ENCODE peak calls at places on chromosomes 13 and 19, in seven cellular contexts. One of them, this sample, is unnamed.

GRCh38 chr19:46495789-46496099 is at the start of gene PNMA8B:
- DNase-seq in ovary: peak; percentile 85
- DNase-seq in CD8-positive, alpha-beta memory T cell: no peak
- DNase-seq in vagina: no peak
- DNase-seq in fibroblast of lung: peak; percentile 54
- DNase-seq in lower lobe of right lung: peak; percentile 56
- DNase-seq in osteoblast: peak; percentile 93
- DNase-seq in this sample: peak; percentile 93

GRCh38 chr19:47058621-47059020 is 10.2 kb upstream of the TMEM160 start:
- DNase-seq in osteoblast: peak; percentile 31
- DNase-seq in vagina: no peak
- DNase-seq in ovary: no peak
- DNase-seq in lower lobe of right lung: no peak
- DNase-seq in fibroblast of lung: no peak
- DNase-seq in CD8-positive, alpha-beta memory T cell: no peak
- DNase-seq in this sample: no peak

GRCh38 chr19:17281391-17282304 is at the start of gene ANKLE1:
- DNase-seq in lower lobe of right lung: peak; percentile 78
- DNase-seq in CD8-positive, alpha-beta memory T cell: peak; percentile 58
- DNase-seq in vagina: no peak
- DNase-seq in ovary: peak; percentile 46
- DNase-seq in fibroblast of lung: no peak
- DNase-seq in osteoblast: peak; percentile 76
- DNase-seq in this sample: no peak

GRCh38 chr13:80339578-80339840 is 1.4 kb downstream of the SPRY2 start:
- DNase-seq in ovary: no peak
- DNase-seq in osteoblast: peak; percentile 59
- DNase-seq in CD8-positive, alpha-beta memory T cell: no peak
- DNase-seq in vagina: no peak
- DNase-seq in fibroblast of lung: peak; percentile 45
- DNase-seq in lower lobe of right lung: no peak
- DNase-seq in this sample: no peak

GRCh38 chr19:40136818-40137217 is 46.1 kb upstream of the ZNF780A start:
- DNase-seq in vagina: no peak
- DNase-seq in lower lobe of right lung: no peak
- DNase-seq in fibroblast of lung: no peak
- DNase-seq in osteoblast: no peak
- DNase-seq in CD8-positive, alpha-beta memory T cell: no peak
- DNase-seq in ovary: no peak
- DNase-seq in this sample: no peak

GRCh38 chr13:24148414-24149305 is 11.9 kb upstream of the SPATA13 start:
- DNase-seq in vagina: no peak
- DNase-seq in fibroblast of lung: peak; percentile 97
- DNase-seq in CD8-positive, alpha-beta memory T cell: no peak
- DNase-seq in ovary: no peak
- DNase-seq in lower lobe of right lung: peak; percentile 60
- DNase-seq in osteoblast: peak; percentile 98
- DNase-seq in this sample: no peak

GRCh38 chr19:45403781-45404556 is 900 bp downstream of the PPP1R13L start:
- DNase-seq in CD8-positive, alpha-beta memory T cell: peak; percentile 77
- DNase-seq in lower lobe of right lung: peak; percentile 75
- DNase-seq in fibroblast of lung: no peak
- DNase-seq in ovary: peak; percentile 63
- DNase-seq in vagina: no peak
- DNase-seq in osteoblast: peak; percentile 73
- DNase-seq in this sample: peak; percentile 88

GRCh38 chr19:17952041-17952976 is 14.6 kb upstream of the KCNN1 start:
- DNase-seq in ovary: peak; percentile 30
- DNase-seq in lower lobe of right lung: no peak
- DNase-seq in CD8-positive, alpha-beta memory T cell: peak; percentile 56
- DNase-seq in fibroblast of lung: no peak
- DNase-seq in vagina: no peak
- DNase-seq in osteoblast: peak; percentile 86
- DNase-seq in this sample: no peak

GRCh38 chr19:8319807-8320520 is 1.2 kb downstream of the NDUFA7 start:
- DNase-seq in osteoblast: no peak
- DNase-seq in lower lobe of right lung: no peak
- DNase-seq in CD8-positive, alpha-beta memory T cell: no peak
- DNase-seq in ovary: no peak
- DNase-seq in vagina: no peak
- DNase-seq in fibroblast of lung: no peak
- DNase-seq in this sample: no peak

GRCh38 chr13:90239130-90239529 is 1108.4 kb upstream of the MIR17HG start:
- DNase-seq in lower lobe of right lung: no peak
- DNase-seq in fibroblast of lung: no peak
- DNase-seq in vagina: no peak
- DNase-seq in ovary: no peak
- DNase-seq in CD8-positive, alpha-beta memory T cell: no peak
- DNase-seq in osteoblast: no peak
- DNase-seq in this sample: no peak

GRCh38 chr13:26629260-26629659 is 71.8 kb downstream of the WASF3 start:
- DNase-seq in ovary: no peak
- DNase-seq in fibroblast of lung: no peak
- DNase-seq in osteoblast: no peak
- DNase-seq in CD8-positive, alpha-beta memory T cell: no peak
- DNase-seq in vagina: no peak
- DNase-seq in lower lobe of right lung: no peak
- DNase-seq in this sample: no peak

GRCh38 chr19:48636859-48637448 is at the start of gene DBP:
- DNase-seq in lower lobe of right lung: peak; percentile 80
- DNase-seq in ovary: peak; percentile 77
- DNase-seq in CD8-positive, alpha-beta memory T cell: peak; percentile 67
- DNase-seq in vagina: no peak
- DNase-seq in fibroblast of lung: no peak
- DNase-seq in osteoblast: peak; percentile 92
- DNase-seq in this sample: peak; percentile 58

GRCh38 chr13:97911311-97912138 is 42.0 kb upstream of the IPO5 start:
- DNase-seq in osteoblast: peak; percentile 50
- DNase-seq in ovary: no peak
- DNase-seq in vagina: no peak
- DNase-seq in lower lobe of right lung: no peak
- DNase-seq in fibroblast of lung: no peak
- DNase-seq in CD8-positive, alpha-beta memory T cell: no peak
- DNase-seq in this sample: no peak

GRCh38 chr13:33286143-33286542 is 588 bp upstream of the STARD13 start:
- DNase-seq in CD8-positive, alpha-beta memory T cell: no peak
- DNase-seq in osteoblast: no peak
- DNase-seq in ovary: no peak
- DNase-seq in lower lobe of right lung: no peak
- DNase-seq in fibroblast of lung: no peak
- DNase-seq in vagina: no peak
- DNase-seq in this sample: no peak

GRCh38 chr13:80132741-80133601 is 208.0 kb downstream of the SPRY2 start:
- DNase-seq in fibroblast of lung: peak; percentile 65
- DNase-seq in vagina: no peak
- DNase-seq in lower lobe of right lung: peak; percentile 55
- DNase-seq in osteoblast: peak; percentile 75
- DNase-seq in ovary: peak; percentile 35
- DNase-seq in CD8-positive, alpha-beta memory T cell: no peak
- DNase-seq in this sample: peak; percentile 73

GRCh38 chr19:44607049-44607448 is 6.3 kb upstream of the IGSF23 start:
- DNase-seq in CD8-positive, alpha-beta memory T cell: no peak
- DNase-seq in fibroblast of lung: peak; percentile 69
- DNase-seq in osteoblast: peak; percentile 61
- DNase-seq in vagina: no peak
- DNase-seq in ovary: no peak
- DNase-seq in lower lobe of right lung: no peak
- DNase-seq in this sample: no peak

GRCh38 chr13:64505511-64505910 is 2724.6 kb downstream of the PCDH9 start:
- DNase-seq in ovary: no peak
- DNase-seq in CD8-positive, alpha-beta memory T cell: no peak
- DNase-seq in fibroblast of lung: peak; percentile 58
- DNase-seq in osteoblast: no peak
- DNase-seq in vagina: no peak
- DNase-seq in lower lobe of right lung: no peak
- DNase-seq in this sample: no peak

GRCh38 chr19:32203161-32203560 is 142.2 kb upstream of the ZNF507 start:
- DNase-seq in lower lobe of right lung: no peak
- DNase-seq in vagina: no peak
- DNase-seq in fibroblast of lung: no peak
- DNase-seq in CD8-positive, alpha-beta memory T cell: no peak
- DNase-seq in osteoblast: no peak
- DNase-seq in ovary: no peak
- DNase-seq in this sample: no peak

GRCh38 chr19:32200312-32201038 is 144.9 kb upstream of the ZNF507 start:
- DNase-seq in vagina: no peak
- DNase-seq in lower lobe of right lung: no peak
- DNase-seq in fibroblast of lung: no peak
- DNase-seq in ovary: no peak
- DNase-seq in CD8-positive, alpha-beta memory T cell: no peak
- DNase-seq in osteoblast: no peak
- DNase-seq in this sample: no peak

GRCh38 chr19:32201211-32201610 is 144.2 kb upstream of the ZNF507 start:
- DNase-seq in vagina: no peak
- DNase-seq in ovary: no peak
- DNase-seq in fibroblast of lung: no peak
- DNase-seq in osteoblast: no peak
- DNase-seq in lower lobe of right lung: no peak
- DNase-seq in CD8-positive, alpha-beta memory T cell: no peak
- DNase-seq in this sample: no peak

GRCh38 chr19:32202244-32202643 is 143.2 kb upstream of the ZNF507 start:
- DNase-seq in ovary: no peak
- DNase-seq in CD8-positive, alpha-beta memory T cell: no peak
- DNase-seq in fibroblast of lung: no peak
- DNase-seq in lower lobe of right lung: no peak
- DNase-seq in vagina: no peak
- DNase-seq in osteoblast: no peak
- DNase-seq in this sample: no peak

DNA sequence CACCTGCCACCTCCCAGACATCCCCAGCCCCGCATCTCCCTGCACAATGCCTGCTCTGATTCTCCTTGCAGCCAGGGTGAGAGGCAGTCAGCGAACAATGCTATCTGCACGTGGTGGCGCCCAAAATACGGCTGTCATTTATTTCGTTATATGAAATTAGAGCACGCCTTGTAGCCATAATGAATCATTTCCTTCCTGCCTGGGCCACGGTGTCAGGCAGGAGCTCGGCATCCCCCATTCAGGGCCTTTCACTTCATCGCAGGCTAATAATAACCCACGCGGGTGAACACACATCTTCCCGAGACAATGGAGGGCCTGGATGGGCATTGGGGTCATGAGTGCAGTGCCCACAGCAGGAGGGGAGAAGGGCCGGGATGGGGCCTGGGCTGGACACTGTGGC is 143.7 kb upstream of the ZNF507 start:
- DNase-seq in osteoblast: no peak
- DNase-seq in lower lobe of right lung: no peak
- DNase-seq in CD8-positive, alpha-beta memory T cell: no peak
- DNase-seq in ovary: no peak
- DNase-seq in fibroblast of lung: no peak
- DNase-seq in vagina: no peak
- DNase-seq in this sample: peak; percentile 38
- H3K4me1 ChIP-seq in osteoblast: no peaks in the 10 kb centered on the region
- H3K4me1 ChIP-seq in lower lobe of right lung: no peaks in the 10 kb centered on the region
- H3K4me1 ChIP-seq in CD8-positive, alpha-beta memory T cell: no peaks in the 10 kb centered on the region
- H3K4me1 ChIP-seq in ovary: no peaks in the 10 kb centered on the region
- H3K4me1 ChIP-seq in fibroblast of lung: no peaks in the 10 kb centered on the region
- H3K4me1 ChIP-seq in vagina: no peaks in the 10 kb centered on the region
- H3K4me1 ChIP-seq in this sample: no peaks in the 10 kb centered on the region

GRCh38 chr19:54660306-54660705 is 2.5 kb upstream of the LILRB4 start:
- DNase-seq in ovary: no peak
- DNase-seq in lower lobe of right lung: no peak
- DNase-seq in CD8-positive, alpha-beta memory T cell: no peak
- DNase-seq in vagina: no peak
- DNase-seq in osteoblast: no peak
- DNase-seq in fibroblast of lung: no peak
- DNase-seq in this sample: no peak
- H3K9me3 ChIP-seq in ovary: no peaks in the 10 kb centered on the region
- H3K9me3 ChIP-seq in lower lobe of right lung: no peaks in the 10 kb centered on the region
- H3K9me3 ChIP-seq in CD8-positive, alpha-beta memory T cell: no peaks in the 10 kb centered on the region
- H3K9me3 ChIP-seq in vagina: no peaks in the 10 kb centered on the region
- H3K9me3 ChIP-seq in osteoblast: no peaks in the 10 kb centered on the region
- H3K9me3 ChIP-seq in fibroblast of lung: no peaks in the 10 kb centered on the region
- H3K9me3 ChIP-seq in this sample: no peaks in the 10 kb centered on the region

DNA sequence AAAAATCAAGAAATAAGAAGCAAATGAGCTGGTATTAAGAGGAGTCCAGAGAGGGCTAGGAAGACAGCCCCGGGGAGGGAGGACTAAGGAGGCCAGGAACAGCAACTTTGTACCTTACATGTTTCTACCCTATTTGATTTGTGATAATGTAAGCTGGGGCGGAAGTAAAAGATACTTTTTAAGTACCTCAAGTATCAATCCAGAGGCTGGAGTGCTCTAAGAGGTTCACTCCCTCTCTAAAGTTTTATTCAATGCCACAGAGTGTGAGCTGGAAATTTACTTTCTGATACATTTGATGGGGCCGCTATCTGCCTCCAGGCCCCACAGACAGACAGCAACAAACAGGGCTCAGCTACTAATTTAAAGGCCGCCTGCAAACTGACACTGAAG is 11.4 kb downstream of the MLLT1 start:
- DNase-seq in fibroblast of lung: no peak
- DNase-seq in ovary: no peak
- DNase-seq in lower lobe of right lung: no peak
- DNase-seq in vagina: no peak
- DNase-seq in CD8-positive, alpha-beta memory T cell: no peak
- DNase-seq in osteoblast: no peak
- DNase-seq in this sample: no peak
- H3K4me1 ChIP-seq in fibroblast of lung: peaks cover 26% of the 10 kb centered on the region
- H3K4me1 ChIP-seq in ovary: peaks cover 29% of the 10 kb centered on the region
- H3K4me1 ChIP-seq in lower lobe of right lung: peaks cover 84% of the 10 kb centered on the region
- H3K4me1 ChIP-seq in vagina: peaks cover 68% of the 10 kb centered on the region
- H3K4me1 ChIP-seq in CD8-positive, alpha-beta memory T cell: no peaks in the 10 kb centered on the region
- H3K4me1 ChIP-seq in osteoblast: peaks cover 52% of the 10 kb centered on the region
- H3K4me1 ChIP-seq in this sample: peaks cover 19% of the 10 kb centered on the region

GRCh38 chr19:30897034-30897433 is 452.2 kb downstream of the TSHZ3 start:
- DNase-seq in ovary: no peak
- DNase-seq in lower lobe of right lung: no peak
- DNase-seq in osteoblast: no peak
- DNase-seq in CD8-positive, alpha-beta memory T cell: no peak
- DNase-seq in fibroblast of lung: no peak
- DNase-seq in vagina: no peak
- DNase-seq in this sample: no peak

GRCh38 chr19:30898353-30899103 is 450.7 kb downstream of the TSHZ3 start:
- DNase-seq in fibroblast of lung: no peak
- DNase-seq in ovary: no peak
- DNase-seq in osteoblast: no peak
- DNase-seq in vagina: no peak
- DNase-seq in CD8-positive, alpha-beta memory T cell: no peak
- DNase-seq in lower lobe of right lung: no peak
- DNase-seq in this sample: no peak

GRCh38 chr19:30896551-30896950 is 452.7 kb downstream of the TSHZ3 start:
- DNase-seq in vagina: no peak
- DNase-seq in fibroblast of lung: no peak
- DNase-seq in CD8-positive, alpha-beta memory T cell: no peak
- DNase-seq in ovary: no peak
- DNase-seq in osteoblast: no peak
- DNase-seq in lower lobe of right lung: no peak
- DNase-seq in this sample: no peak

GRCh38 chr19:30895946-30896345 is 453.3 kb downstream of the TSHZ3 start:
- DNase-seq in ovary: no peak
- DNase-seq in lower lobe of right lung: no peak
- DNase-seq in vagina: no peak
- DNase-seq in fibroblast of lung: no peak
- DNase-seq in osteoblast: no peak
- DNase-seq in CD8-positive, alpha-beta memory T cell: no peak
- DNase-seq in this sample: no peak

DNA sequence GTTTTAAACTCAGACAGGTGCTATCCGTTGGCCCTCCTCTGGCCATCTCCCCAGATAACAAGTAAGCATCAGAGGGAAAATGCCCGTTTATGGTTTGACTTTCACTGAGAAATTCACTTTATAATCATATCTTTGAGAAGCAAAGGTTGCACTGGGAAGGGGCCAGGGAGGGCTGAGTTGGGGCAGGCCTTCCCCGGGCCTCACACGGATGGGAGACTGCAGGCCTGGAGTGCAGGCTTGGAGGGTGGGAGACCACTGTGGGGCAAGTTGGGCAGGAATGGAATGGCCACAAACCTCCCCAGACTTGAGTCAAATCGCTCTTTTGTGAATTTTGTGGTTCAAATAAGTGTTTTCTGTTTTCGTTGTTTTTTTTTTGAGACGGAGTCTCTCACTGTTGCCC is 451.7 kb downstream of the TSHZ3 start:
- DNase-seq in fibroblast of lung: no peak
- DNase-seq in osteoblast: no peak
- DNase-seq in vagina: no peak
- DNase-seq in CD8-positive, alpha-beta memory T cell: no peak
- DNase-seq in ovary: no peak
- DNase-seq in lower lobe of right lung: no peak
- DNase-seq in this sample: no peak
- H3K9me3 ChIP-seq in fibroblast of lung: no peaks in the 10 kb centered on the region
- H3K9me3 ChIP-seq in osteoblast: no peaks in the 10 kb centered on the region
- H3K9me3 ChIP-seq in vagina: no peaks in the 10 kb centered on the region
- H3K9me3 ChIP-seq in CD8-positive, alpha-beta memory T cell: no peaks in the 10 kb centered on the region
- H3K9me3 ChIP-seq in ovary: no peaks in the 10 kb centered on the region
- H3K9me3 ChIP-seq in lower lobe of right lung: no peaks in the 10 kb centered on the region
- H3K9me3 ChIP-seq in this sample: no peaks in the 10 kb centered on the region